ENCODE peak calls at places on chromosomes 7 and 10, in eight cellular contexts. One of them, this sample, is unnamed.

GRCh38 chr7:127782550-127783266 is 130.7 kb downstream of the SND1 start:
- DNase-seq in MG63: no peak
- DNase-seq in vagina: no peak
- DNase-seq in neural progenitor cell: no peak
- DNase-seq in choroid plexus epithelial cell: peak
- DNase-seq in dorsolateral prefrontal cortex: no peak
- DNase-seq in heart right ventricle: no peak
- DNase-seq in WERI-Rb-1: no peak
- DNase-seq in this sample: no peak

GRCh38 chr7:46058424-46058823 is 137.4 kb upstream of the IGFBP3 start:
- DNase-seq in dorsolateral prefrontal cortex: no peak
- DNase-seq in choroid plexus epithelial cell: peak
- DNase-seq in neural progenitor cell: no peak
- DNase-seq in heart right ventricle: no peak
- DNase-seq in MG63: no peak
- DNase-seq in WERI-Rb-1: no peak
- DNase-seq in vagina: no peak
- DNase-seq in this sample: no peak

GRCh38 chr10:53597835-53598251 is 825.3 kb upstream of the MBL2 start:
- DNase-seq in choroid plexus epithelial cell: peak
- DNase-seq in dorsolateral prefrontal cortex: no peak
- DNase-seq in vagina: no peak
- DNase-seq in neural progenitor cell: peak
- DNase-seq in heart right ventricle: no peak
- DNase-seq in MG63: no peak
- DNase-seq in WERI-Rb-1: no peak
- DNase-seq in this sample: no peak

GRCh38 chr10:71072146-71072819 is 140.1 kb upstream of the UNC5B start:
- DNase-seq in choroid plexus epithelial cell: no peak
- DNase-seq in WERI-Rb-1: no peak
- DNase-seq in MG63: no peak
- DNase-seq in vagina: no peak
- DNase-seq in dorsolateral prefrontal cortex: no peak
- DNase-seq in neural progenitor cell: no peak
- DNase-seq in heart right ventricle: no peak
- DNase-seq in this sample: no peak

GRCh38 chr10:33460461-33461294 is 126.2 kb upstream of the NRP1 start:
- DNase-seq in choroid plexus epithelial cell: peak
- DNase-seq in neural progenitor cell: no peak
- DNase-seq in WERI-Rb-1: no peak
- DNase-seq in dorsolateral prefrontal cortex: no peak
- DNase-seq in vagina: no peak
- DNase-seq in MG63: peak
- DNase-seq in heart right ventricle: peak
- DNase-seq in this sample: no peak

GRCh38 chr7:17444673-17445072 is 146.2 kb downstream of the AHR start:
- DNase-seq in dorsolateral prefrontal cortex: no peak
- DNase-seq in choroid plexus epithelial cell: peak
- DNase-seq in MG63: no peak
- DNase-seq in vagina: no peak
- DNase-seq in neural progenitor cell: no peak
- DNase-seq in heart right ventricle: no peak
- DNase-seq in WERI-Rb-1: no peak
- DNase-seq in this sample: peak

GRCh38 chr7:42345478-42346299 is 108.7 kb upstream of the GLI3 start:
- DNase-seq in MG63: no peak
- DNase-seq in heart right ventricle: no peak
- DNase-seq in dorsolateral prefrontal cortex: no peak
- DNase-seq in WERI-Rb-1: no peak
- DNase-seq in choroid plexus epithelial cell: no peak
- DNase-seq in neural progenitor cell: no peak
- DNase-seq in vagina: no peak
- DNase-seq in this sample: no peak

GRCh38 chr7:28083159-28083997 is 97.2 kb downstream of the JAZF1 start:
- DNase-seq in MG63: peak
- DNase-seq in vagina: no peak
- DNase-seq in heart right ventricle: no peak
- DNase-seq in dorsolateral prefrontal cortex: no peak
- DNase-seq in choroid plexus epithelial cell: peak
- DNase-seq in WERI-Rb-1: no peak
- DNase-seq in neural progenitor cell: no peak
- DNase-seq in this sample: no peak

GRCh38 chr7:139799586-139799985 is 21.8 kb upstream of the HIPK2 start:
- DNase-seq in heart right ventricle: no peak
- DNase-seq in vagina: no peak
- DNase-seq in neural progenitor cell: no peak
- DNase-seq in choroid plexus epithelial cell: no peak
- DNase-seq in dorsolateral prefrontal cortex: no peak
- DNase-seq in MG63: peak
- DNase-seq in WERI-Rb-1: no peak
- DNase-seq in this sample: no peak

GRCh38 chr7:13945670-13946069 is 43.8 kb downstream of the ETV1 start:
- DNase-seq in MG63: peak
- DNase-seq in neural progenitor cell: no peak
- DNase-seq in heart right ventricle: no peak
- DNase-seq in choroid plexus epithelial cell: peak
- DNase-seq in dorsolateral prefrontal cortex: no peak
- DNase-seq in vagina: no peak
- DNase-seq in WERI-Rb-1: no peak
- DNase-seq in this sample: peak

GRCh38 chr7:133662830-133663229 is 410.0 kb downstream of the EXOC4 start:
- DNase-seq in neural progenitor cell: no peak
- DNase-seq in heart right ventricle: no peak
- DNase-seq in MG63: no peak
- DNase-seq in vagina: no peak
- DNase-seq in choroid plexus epithelial cell: peak
- DNase-seq in WERI-Rb-1: no peak
- DNase-seq in dorsolateral prefrontal cortex: no peak
- DNase-seq in this sample: no peak

GRCh38 chr7:15720849-15721471 is 34.5 kb upstream of the MEOX2 start:
- DNase-seq in heart right ventricle: no peak
- DNase-seq in vagina: no peak
- DNase-seq in WERI-Rb-1: peak
- DNase-seq in choroid plexus epithelial cell: peak
- DNase-seq in dorsolateral prefrontal cortex: no peak
- DNase-seq in neural progenitor cell: peak
- DNase-seq in MG63: peak
- DNase-seq in this sample: peak

GRCh38 chr7:117041007-117041406 is 87.7 kb downstream of the ST7 start:
- DNase-seq in WERI-Rb-1: no peak
- DNase-seq in dorsolateral prefrontal cortex: no peak
- DNase-seq in neural progenitor cell: no peak
- DNase-seq in vagina: no peak
- DNase-seq in heart right ventricle: no peak
- DNase-seq in MG63: no peak
- DNase-seq in choroid plexus epithelial cell: peak
- DNase-seq in this sample: no peak

GRCh38 chr7:30795161-30795943 is 24.1 kb downstream of the MINDY4 start:
- DNase-seq in WERI-Rb-1: no peak
- DNase-seq in neural progenitor cell: no peak
- DNase-seq in dorsolateral prefrontal cortex: no peak
- DNase-seq in choroid plexus epithelial cell: no peak
- DNase-seq in MG63: no peak
- DNase-seq in vagina: no peak
- DNase-seq in heart right ventricle: no peak
- DNase-seq in this sample: no peak

DNA sequence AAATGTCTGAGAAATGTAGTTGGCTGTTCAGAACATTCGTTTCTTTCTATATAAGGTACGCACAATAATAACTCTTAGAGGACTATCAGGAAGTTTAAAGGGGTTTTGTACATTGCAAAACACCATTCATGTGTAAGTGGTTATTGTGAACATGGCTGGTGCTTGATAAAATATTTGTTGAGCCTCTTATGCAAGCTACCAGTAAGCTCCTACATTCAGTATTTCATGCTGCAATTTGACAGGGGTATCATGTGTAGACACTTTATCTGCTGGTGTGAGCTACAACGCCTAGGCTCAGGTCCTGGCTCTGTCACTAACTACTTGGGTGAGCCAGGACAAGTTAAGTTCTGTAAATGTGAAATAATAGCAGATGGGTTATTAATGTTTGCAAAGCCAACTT is 75.5 kb downstream of the MAP3K8 start:
- DNase-seq in vagina: no peak
- DNase-seq in choroid plexus epithelial cell: no peak
- DNase-seq in MG63: no peak
- DNase-seq in WERI-Rb-1: no peak
- DNase-seq in heart right ventricle: no peak
- DNase-seq in dorsolateral prefrontal cortex: no peak
- DNase-seq in neural progenitor cell: no peak
- DNase-seq in this sample: no peak
- H3K4me3 ChIP-seq in vagina: no peak
- H3K4me3 ChIP-seq in choroid plexus epithelial cell: no peak
- H3K4me3 ChIP-seq in MG63: no peak
- H3K4me3 ChIP-seq in WERI-Rb-1: no peak
- H3K4me3 ChIP-seq in heart right ventricle: no peak
- H3K4me3 ChIP-seq in dorsolateral prefrontal cortex: no peak
- H3K4me3 ChIP-seq in neural progenitor cell: no peak
- H3K4me3 ChIP-seq in this sample: no peak

GRCh38 chr7:152414779-152415178 is 21.0 kb downstream of the KMT2C start:
- DNase-seq in neural progenitor cell: no peak
- DNase-seq in MG63: no peak
- DNase-seq in WERI-Rb-1: no peak
- DNase-seq in heart right ventricle: no peak
- DNase-seq in dorsolateral prefrontal cortex: no peak
- DNase-seq in vagina: no peak
- DNase-seq in choroid plexus epithelial cell: no peak
- DNase-seq in this sample: no peak
- H3K4me3 ChIP-seq in neural progenitor cell: no peak
- H3K4me3 ChIP-seq in MG63: no peak
- H3K4me3 ChIP-seq in WERI-Rb-1: no peak
- H3K4me3 ChIP-seq in heart right ventricle: no peak
- H3K4me3 ChIP-seq in dorsolateral prefrontal cortex: no peak
- H3K4me3 ChIP-seq in vagina: no peak
- H3K4me3 ChIP-seq in choroid plexus epithelial cell: no peak
- H3K4me3 ChIP-seq in this sample: no peak

GRCh38 chr10:117420768-117421167 is 45.5 kb upstream of the PDZD8 start:
- DNase-seq in dorsolateral prefrontal cortex: no peak
- DNase-seq in neural progenitor cell: no peak
- DNase-seq in vagina: no peak
- DNase-seq in heart right ventricle: no peak
- DNase-seq in MG63: no peak
- DNase-seq in WERI-Rb-1: no peak
- DNase-seq in choroid plexus epithelial cell: no peak
- DNase-seq in this sample: no peak

GRCh38 chr10:117425908-117426566 is 50.8 kb upstream of the PDZD8 start:
- DNase-seq in WERI-Rb-1: no peak
- DNase-seq in dorsolateral prefrontal cortex: no peak
- DNase-seq in neural progenitor cell: no peak
- DNase-seq in heart right ventricle: no peak
- DNase-seq in choroid plexus epithelial cell: no peak
- DNase-seq in vagina: no peak
- DNase-seq in MG63: no peak
- DNase-seq in this sample: no peak

GRCh38 chr10:117421985-117422384 is 46.7 kb upstream of the PDZD8 start:
- DNase-seq in neural progenitor cell: no peak
- DNase-seq in dorsolateral prefrontal cortex: no peak
- DNase-seq in choroid plexus epithelial cell: no peak
- DNase-seq in MG63: no peak
- DNase-seq in WERI-Rb-1: no peak
- DNase-seq in heart right ventricle: no peak
- DNase-seq in vagina: no peak
- DNase-seq in this sample: no peak

GRCh38 chr10:117424171-117424570 is 48.9 kb upstream of the PDZD8 start:
- DNase-seq in MG63: no peak
- DNase-seq in vagina: no peak
- DNase-seq in heart right ventricle: no peak
- DNase-seq in neural progenitor cell: no peak
- DNase-seq in WERI-Rb-1: no peak
- DNase-seq in dorsolateral prefrontal cortex: no peak
- DNase-seq in choroid plexus epithelial cell: no peak
- DNase-seq in this sample: no peak

GRCh38 chr10:117424789-117425649 is 49.8 kb upstream of the PDZD8 start:
- DNase-seq in heart right ventricle: no peak
- DNase-seq in vagina: no peak
- DNase-seq in WERI-Rb-1: no peak
- DNase-seq in neural progenitor cell: peak
- DNase-seq in MG63: no peak
- DNase-seq in choroid plexus epithelial cell: no peak
- DNase-seq in dorsolateral prefrontal cortex: no peak
- DNase-seq in this sample: no peak
- H3K4me3 ChIP-seq in heart right ventricle: no peak
- H3K4me3 ChIP-seq in vagina: no peak
- H3K4me3 ChIP-seq in WERI-Rb-1: no peak
- H3K4me3 ChIP-seq in neural progenitor cell: no peak
- H3K4me3 ChIP-seq in MG63: no peak
- H3K4me3 ChIP-seq in choroid plexus epithelial cell: no peak
- H3K4me3 ChIP-seq in dorsolateral prefrontal cortex: no peak
- H3K4me3 ChIP-seq in this sample: no peak

DNA sequence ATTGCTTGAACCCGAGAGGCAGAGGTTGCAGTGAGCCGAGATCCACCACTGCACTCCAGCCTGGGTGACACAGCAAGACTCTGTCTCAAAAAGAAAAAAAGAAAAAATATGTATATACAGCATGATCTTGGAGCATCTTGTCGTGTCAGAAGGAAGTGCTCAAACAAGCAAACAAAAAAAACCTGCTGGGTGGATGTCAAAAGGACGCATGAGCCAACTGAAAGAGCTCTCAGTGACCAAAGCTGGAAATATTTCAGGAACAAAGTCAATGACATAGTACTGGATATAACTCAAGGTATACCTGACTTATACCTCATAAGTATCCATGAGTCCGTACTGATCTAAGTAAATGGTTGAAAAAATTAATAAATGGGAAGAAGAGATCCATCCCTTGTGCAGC is 94.6 kb upstream of the ANLN start:
- DNase-seq in dorsolateral prefrontal cortex: no peak
- DNase-seq in heart right ventricle: no peak
- DNase-seq in neural progenitor cell: no peak
- DNase-seq in choroid plexus epithelial cell: no peak
- DNase-seq in WERI-Rb-1: no peak
- DNase-seq in MG63: no peak
- DNase-seq in vagina: no peak
- DNase-seq in this sample: no peak
- H3K4me3 ChIP-seq in dorsolateral prefrontal cortex: no peak
- H3K4me3 ChIP-seq in heart right ventricle: no peak
- H3K4me3 ChIP-seq in neural progenitor cell: no peak
- H3K4me3 ChIP-seq in choroid plexus epithelial cell: no peak
- H3K4me3 ChIP-seq in WERI-Rb-1: no peak
- H3K4me3 ChIP-seq in MG63: no peak
- H3K4me3 ChIP-seq in vagina: no peak
- H3K4me3 ChIP-seq in this sample: no peak

This sample was measured in A673.